ENCODE peak calls at places on chromosome 2, in ten cellular contexts. P, Y, A, D, X, N, G, L, C and E are unnamed samples.

GRCh38 chr2:133040175-133040574 is 370.2 kb upstream of the LYPD1 start:
- DNase-seq in P (no peak), Y (no peak), A (no peak), D (no peak), X (no peak), N (no peak), G (no peak), L (no peak), C (no peak), E (no peak)

GRCh38 chr2:30511122-30512083 is 64.4 kb downstream of the LCLAT1 start:
- DNase-seq in P (no peak), Y (no peak), A (no peak), D (no peak), X (no peak), N (peak), G (peak), L (no peak), C (no peak), E (peak)

GRCh38 chr2:230980468-230980867 is 15.5 kb upstream of the SPATA3 start:
- DNase-seq in P (no peak), Y (no peak), A (no peak), D (no peak), X (no peak), N (no peak), G (no peak), L (no peak), C (no peak), E (no peak)

GRCh38 chr2:18651842-18652774 is 62.7 kb upstream of the NT5C1B start:
- DNase-seq in P (no peak), Y (no peak), A (no peak), D (no peak), X (no peak), N (peak), G (no peak), L (no peak), C (no peak), E (peak)

GRCh38 chr2:180203972-180204371 is 196.9 kb upstream of the CWC22 start:
- DNase-seq in P (no peak), Y (no peak), A (no peak), D (no peak), X (no peak), N (peak), G (no peak), L (no peak), C (no peak), E (peak)

GRCh38 chr2:13050764-13051163 is 334.0 kb downstream of the TRIB2 start:
- DNase-seq in P (no peak), Y (no peak), A (no peak), D (no peak), X (no peak), N (peak), G (no peak), L (no peak), C (no peak), E (peak)

GRCh38 chr2:231602874-231603467 is 10.3 kb downstream of the TEX44 start:
- DNase-seq in P (no peak), Y (no peak), A (no peak), D (no peak), X (no peak), N (no peak), G (no peak), L (no peak), C (no peak), E (no peak)

GRCh38 chr2:228658998-228659397 is 477.5 kb upstream of the SPHKAP start:
- DNase-seq in P (no peak), Y (no peak), A (no peak), D (no peak), X (no peak), N (peak), G (no peak), L (no peak), C (no peak), E (peak)

GRCh38 chr2:70301344-70302194 is at the start of gene FAM136A:
- DNase-seq in P (peak), Y (peak), A (peak), D (peak), X (peak), N (peak), G (peak), L (peak), C (peak), E (peak)

GRCh38 chr2:231615058-231615671 is 22.5 kb downstream of the TEX44 start:
- DNase-seq in P (no peak), Y (no peak), A (peak), D (no peak), X (no peak), N (no peak), G (no peak), L (no peak), C (peak), E (no peak)

GRCh38 chr2:187434342-187434785 is 13.7 kb downstream of the CALCRL start:
- DNase-seq in P (no peak), Y (no peak), A (no peak), D (no peak), X (no peak), N (peak), G (no peak), L (no peak), C (no peak), E (peak)

GRCh38 chr2:138107288-138107687 is 143.0 kb downstream of the HNMT start:
- DNase-seq in P (no peak), Y (no peak), A (no peak), D (no peak), X (no peak), N (no peak), G (peak), L (no peak), C (no peak), E (peak)

GRCh38 chr2:150332378-150332777 is 155.1 kb downstream of the RND3 start:
- DNase-seq in P (no peak), Y (no peak), A (no peak), D (peak), X (no peak), N (no peak), G (no peak), L (no peak), C (no peak), E (no peak)

GRCh38 chr2:56132138-56132537 is 51.7 kb upstream of the CCDC85A start:
- DNase-seq in P (peak), Y (peak), A (no peak), D (no peak), X (no peak), N (peak), G (peak), L (no peak), C (no peak), E (peak)

GRCh38 chr2:64404002-64404731 is 49.8 kb upstream of the LGALSL start:
- DNase-seq in P (peak), Y (no peak), A (no peak), D (peak), X (peak), N (peak), G (no peak), L (peak), C (no peak), E (peak)

GRCh38 chr2:118310016-118310877 is 222.0 kb downstream of the INSIG2 start:
- DNase-seq in P (no peak), Y (peak), A (peak), D (no peak), X (no peak), N (peak), G (no peak), L (no peak), C (peak), E (peak)

GRCh38 chr2:25960920-25961319 is 21.4 kb downstream of the KIF3C start:
- DNase-seq in P (no peak), Y (no peak), A (no peak), D (no peak), X (no peak), N (no peak), G (no peak), L (no peak), C (no peak), E (peak)

GRCh38 chr2:216713691-216714411 is 18.5 kb upstream of the IGFBP5 start:
- DNase-seq in P (no peak), Y (no peak), A (no peak), D (peak), X (no peak), N (peak), G (peak), L (peak), C (no peak), E (peak)

GRCh38 chr2:128505150-128505490 is 186.5 kb upstream of the HS6ST1 start:
- DNase-seq in P (peak), Y (no peak), A (no peak), D (no peak), X (peak), N (no peak), G (no peak), L (peak), C (no peak), E (no peak)

GRCh38 chr2:217394510-217395351 is 534.9 kb upstream of the TNP1 start:
- DNase-seq in P (no peak), Y (no peak), A (no peak), D (no peak), X (no peak), N (no peak), G (no peak), L (no peak), C (no peak), E (peak)

GRCh38 chr2:201854841-201855240 is 48.5 kb downstream of the CDK15 start:
- DNase-seq in P (no peak), Y (no peak), A (no peak), D (no peak), X (no peak), N (no peak), G (peak), L (no peak), C (no peak), E (no peak)

GRCh38 chr2:229586746-229587705 is 127.3 kb downstream of the DNER start:
- DNase-seq in P (peak), Y (peak), A (peak), D (peak), X (peak), N (peak), G (peak), L (peak), C (peak), E (peak)

GRCh38 chr2:28668880-28669279 is 82.8 kb upstream of the PPP1CB start:
- DNase-seq in P (no peak), Y (no peak), A (no peak), D (no peak), X (no peak), N (no peak), G (no peak), L (no peak), C (no peak), E (no peak)

GRCh38 chr2:38709515-38710194 is 41.5 kb downstream of the SRSF7 start:
- DNase-seq in P (no peak), Y (peak), A (peak), D (no peak), X (no peak), N (no peak), G (no peak), L (no peak), C (no peak), E (no peak)

GRCh38 chr2:229815342-229815741 is 101.0 kb upstream of the DNER start:
- DNase-seq in P (no peak), Y (no peak), A (no peak), D (no peak), X (no peak), N (peak), G (no peak), L (no peak), C (no peak), E (no peak)

GRCh38 chr2:156435725-156436476 is at the start of gene GPD2:
- DNase-seq in P (peak), Y (peak), A (peak), D (peak), X (peak), N (peak), G (peak), L (peak), C (peak), E (peak)

GRCh38 chr2:170711774-170712652 is 3.1 kb upstream of the SP5 start:
- DNase-seq in P (no peak), Y (no peak), A (no peak), D (no peak), X (no peak), N (no peak), G (no peak), L (no peak), C (peak), E (no peak)

GRCh38 chr2:121038831-121039230 is 246.2 kb downstream of the TFCP2L1 start:
- DNase-seq in P (peak), Y (no peak), A (no peak), D (peak), X (peak), N (no peak), G (peak), L (no peak), C (no peak), E (no peak)

GRCh38 chr2:62593825-62594224 is 87.8 kb upstream of the TMEM17 start:
- DNase-seq in P (no peak), Y (no peak), A (no peak), D (no peak), X (no peak), N (no peak), G (no peak), L (no peak), C (no peak), E (no peak)

GRCh38 chr2:224608104-224608503 is 22.9 kb upstream of the CUL3 start:
- DNase-seq in P (no peak), Y (no peak), A (no peak), D (no peak), X (no peak), N (no peak), G (no peak), L (no peak), C (no peak), E (no peak)

GRCh38 chr2:33680906-33681305 is 81.8 kb upstream of the FAM98A start:
- DNase-seq in P (no peak), Y (no peak), A (no peak), D (no peak), X (no peak), N (no peak), G (no peak), L (no peak), C (no peak), E (no peak)

GRCh38 chr2:97870396-97870843 is 125.3 kb downstream of the TMEM131 start:
- DNase-seq in P (peak), Y (peak), A (peak), D (peak), X (no peak), N (peak), G (peak), L (no peak), C (peak), E (peak)